ENCODE peak calls at places on chromosomes 3 and 15, in ten cellular contexts. One of them, this sample, is unnamed.

GRCh38 chr3:126078866-126079265 is 5.1 kb downstream of the SLC41A3 start:
- DNase-seq in IMR-90: no peak
- DNase-seq in right atrium auricular region: no peak
- DNase-seq in naive thymus-derived CD4-positive, alpha-beta T cell: no peak
- DNase-seq in CD8-positive, alpha-beta T cell: no peak
- DNase-seq in right cardiac atrium: no peak
- DNase-seq in pancreas: no peak
- DNase-seq in fibroblast of pulmonary artery: no peak
- DNase-seq in coronary artery: no peak
- DNase-seq in left ventricle myocardium inferior: no peak
- DNase-seq in this sample: no peak

GRCh38 chr15:87604857-87605446 is 651.6 kb downstream of the NTRK3 start:
- DNase-seq in right cardiac atrium: no peak
- DNase-seq in left ventricle myocardium inferior: no peak
- DNase-seq in pancreas: no peak
- DNase-seq in naive thymus-derived CD4-positive, alpha-beta T cell: no peak
- DNase-seq in IMR-90: no peak
- DNase-seq in right atrium auricular region: no peak
- DNase-seq in coronary artery: no peak
- DNase-seq in fibroblast of pulmonary artery: peak
- DNase-seq in CD8-positive, alpha-beta T cell: no peak
- DNase-seq in this sample: no peak

GRCh38 chr15:30921781-30922371 is 18.2 kb downstream of the FAN1 start:
- DNase-seq in left ventricle myocardium inferior: peak
- DNase-seq in CD8-positive, alpha-beta T cell: no peak
- DNase-seq in fibroblast of pulmonary artery: no peak
- DNase-seq in IMR-90: no peak
- DNase-seq in right cardiac atrium: peak
- DNase-seq in pancreas: no peak
- DNase-seq in coronary artery: no peak
- DNase-seq in naive thymus-derived CD4-positive, alpha-beta T cell: no peak
- DNase-seq in right atrium auricular region: no peak
- DNase-seq in this sample: peak

GRCh38 chr3:169356284-169356955 is 307.1 kb downstream of the MECOM start:
- DNase-seq in naive thymus-derived CD4-positive, alpha-beta T cell: no peak
- DNase-seq in coronary artery: no peak
- DNase-seq in CD8-positive, alpha-beta T cell: no peak
- DNase-seq in right cardiac atrium: no peak
- DNase-seq in pancreas: no peak
- DNase-seq in fibroblast of pulmonary artery: no peak
- DNase-seq in IMR-90: no peak
- DNase-seq in right atrium auricular region: no peak
- DNase-seq in left ventricle myocardium inferior: no peak
- DNase-seq in this sample: no peak

GRCh38 chr3:81846988-81847387 is 85.5 kb upstream of the GBE1 start:
- DNase-seq in right cardiac atrium: no peak
- DNase-seq in left ventricle myocardium inferior: no peak
- DNase-seq in naive thymus-derived CD4-positive, alpha-beta T cell: no peak
- DNase-seq in right atrium auricular region: no peak
- DNase-seq in fibroblast of pulmonary artery: no peak
- DNase-seq in CD8-positive, alpha-beta T cell: no peak
- DNase-seq in pancreas: no peak
- DNase-seq in IMR-90: no peak
- DNase-seq in coronary artery: no peak
- DNase-seq in this sample: no peak

GRCh38 chr3:102571985-102572384 is 137.2 kb downstream of the ZPLD1 start:
- DNase-seq in right cardiac atrium: no peak
- DNase-seq in right atrium auricular region: no peak
- DNase-seq in naive thymus-derived CD4-positive, alpha-beta T cell: no peak
- DNase-seq in fibroblast of pulmonary artery: no peak
- DNase-seq in left ventricle myocardium inferior: no peak
- DNase-seq in CD8-positive, alpha-beta T cell: no peak
- DNase-seq in pancreas: no peak
- DNase-seq in coronary artery: no peak
- DNase-seq in IMR-90: no peak
- DNase-seq in this sample: no peak

GRCh38 chr3:196287066-196287404 is 491 bp downstream of the PCYT1A start:
- DNase-seq in IMR-90: no peak
- DNase-seq in fibroblast of pulmonary artery: peak
- DNase-seq in coronary artery: no peak
- DNase-seq in pancreas: peak
- DNase-seq in right cardiac atrium: peak
- DNase-seq in CD8-positive, alpha-beta T cell: peak
- DNase-seq in left ventricle myocardium inferior: peak
- DNase-seq in naive thymus-derived CD4-positive, alpha-beta T cell: no peak
- DNase-seq in right atrium auricular region: no peak
- DNase-seq in this sample: no peak

GRCh38 chr3:49785565-49786356 is 581 bp downstream of the IP6K1 start:
- DNase-seq in pancreas: no peak
- DNase-seq in naive thymus-derived CD4-positive, alpha-beta T cell: no peak
- DNase-seq in IMR-90: peak
- DNase-seq in coronary artery: peak
- DNase-seq in left ventricle myocardium inferior: no peak
- DNase-seq in fibroblast of pulmonary artery: peak
- DNase-seq in right cardiac atrium: peak
- DNase-seq in right atrium auricular region: no peak
- DNase-seq in CD8-positive, alpha-beta T cell: peak
- DNase-seq in this sample: no peak

GRCh38 chr3:143122608-143123352 is 3.2 kb downstream of the CHST2 start:
- DNase-seq in fibroblast of pulmonary artery: no peak
- DNase-seq in CD8-positive, alpha-beta T cell: no peak
- DNase-seq in left ventricle myocardium inferior: no peak
- DNase-seq in IMR-90: no peak
- DNase-seq in pancreas: no peak
- DNase-seq in right atrium auricular region: no peak
- DNase-seq in naive thymus-derived CD4-positive, alpha-beta T cell: no peak
- DNase-seq in coronary artery: no peak
- DNase-seq in right cardiac atrium: no peak
- DNase-seq in this sample: no peak

GRCh38 chr3:143124683-143125520 is 5.3 kb downstream of the CHST2 start:
- DNase-seq in IMR-90: no peak
- DNase-seq in right atrium auricular region: no peak
- DNase-seq in right cardiac atrium: no peak
- DNase-seq in coronary artery: no peak
- DNase-seq in pancreas: no peak
- DNase-seq in left ventricle myocardium inferior: no peak
- DNase-seq in fibroblast of pulmonary artery: no peak
- DNase-seq in naive thymus-derived CD4-positive, alpha-beta T cell: peak
- DNase-seq in CD8-positive, alpha-beta T cell: no peak
- DNase-seq in this sample: no peak

GRCh38 chr3:143122089-143122430 is 2.5 kb downstream of the CHST2 start:
- DNase-seq in CD8-positive, alpha-beta T cell: no peak
- DNase-seq in IMR-90: no peak
- DNase-seq in right cardiac atrium: peak
- DNase-seq in naive thymus-derived CD4-positive, alpha-beta T cell: no peak
- DNase-seq in right atrium auricular region: no peak
- DNase-seq in left ventricle myocardium inferior: no peak
- DNase-seq in coronary artery: no peak
- DNase-seq in fibroblast of pulmonary artery: no peak
- DNase-seq in pancreas: no peak
- DNase-seq in this sample: no peak

GRCh38 chr3:143121240-143122088 is 1.9 kb downstream of the CHST2 start:
- DNase-seq in naive thymus-derived CD4-positive, alpha-beta T cell: peak
- DNase-seq in right cardiac atrium: peak
- DNase-seq in fibroblast of pulmonary artery: peak
- DNase-seq in IMR-90: peak
- DNase-seq in right atrium auricular region: no peak
- DNase-seq in CD8-positive, alpha-beta T cell: peak
- DNase-seq in pancreas: peak
- DNase-seq in coronary artery: no peak
- DNase-seq in left ventricle myocardium inferior: peak
- DNase-seq in this sample: peak

DNA sequence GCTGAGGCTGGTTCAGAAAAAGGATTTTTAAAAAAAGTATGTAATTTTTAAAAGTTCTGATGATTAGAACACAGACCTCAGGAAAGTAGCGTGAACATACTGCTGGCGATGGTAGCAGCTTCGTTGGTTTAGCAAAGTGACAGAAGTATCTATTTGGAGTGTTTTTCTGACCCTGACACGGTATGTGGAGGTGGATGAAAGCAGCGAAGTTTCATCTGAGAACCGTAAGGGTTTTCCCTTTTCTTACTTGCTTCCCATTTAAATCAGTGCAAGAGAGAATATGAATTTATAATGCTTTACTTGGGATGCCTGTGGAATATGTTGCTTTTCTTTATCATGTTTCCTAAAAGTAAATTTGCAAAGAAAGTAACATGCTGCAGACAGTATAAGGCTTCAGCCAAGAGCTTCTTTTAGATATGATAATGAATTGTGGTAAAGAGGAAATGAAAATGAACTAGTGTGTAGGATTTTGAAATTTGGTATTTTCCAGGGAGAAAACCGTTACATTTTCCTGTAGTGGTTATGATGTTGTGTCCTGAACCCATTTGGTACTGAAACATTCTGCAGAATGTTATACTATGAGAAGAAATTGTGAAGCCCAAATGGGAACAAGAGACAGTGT is 3.9 kb downstream of the CHST2 start:
- DNase-seq in IMR-90: no peak
- DNase-seq in coronary artery: no peak
- DNase-seq in fibroblast of pulmonary artery: no peak
- DNase-seq in right atrium auricular region: no peak
- DNase-seq in naive thymus-derived CD4-positive, alpha-beta T cell: no peak
- DNase-seq in right cardiac atrium: no peak
- DNase-seq in CD8-positive, alpha-beta T cell: no peak
- DNase-seq in pancreas: no peak
- DNase-seq in left ventricle myocardium inferior: no peak
- DNase-seq in this sample: no peak
- H3K4me3 ChIP-seq in IMR-90: no peak
- H3K4me3 ChIP-seq in coronary artery: no peak
- H3K4me3 ChIP-seq in fibroblast of pulmonary artery: no peak
- H3K4me3 ChIP-seq in right atrium auricular region: no peak
- H3K4me3 ChIP-seq in naive thymus-derived CD4-positive, alpha-beta T cell: peak
- H3K4me3 ChIP-seq in right cardiac atrium: no peak
- H3K4me3 ChIP-seq in CD8-positive, alpha-beta T cell: no peak
- H3K4me3 ChIP-seq in pancreas: no peak
- H3K4me3 ChIP-seq in left ventricle myocardium inferior: peak
- H3K4me3 ChIP-seq in this sample: peak

DNA sequence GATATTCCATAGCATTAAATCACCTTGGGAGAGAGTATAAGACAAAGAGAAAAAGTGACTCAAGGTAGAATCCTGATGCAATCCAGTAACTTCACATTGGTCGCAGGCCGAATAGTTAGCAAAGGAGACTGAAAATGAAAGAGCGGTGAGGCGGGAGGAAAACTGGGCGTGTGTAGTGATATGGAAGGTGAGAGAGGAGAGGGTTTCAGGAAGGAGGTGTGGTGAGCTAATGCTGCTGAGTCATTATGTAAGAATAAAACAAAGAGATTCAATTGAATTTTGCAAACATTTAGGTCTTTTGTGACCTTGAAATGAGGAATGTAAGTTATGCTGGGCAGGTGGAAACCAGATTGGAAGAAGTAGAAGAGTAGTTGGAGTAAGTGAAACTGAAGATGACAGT is 235.3 kb downstream of the C3orf38 start:
- DNase-seq in CD8-positive, alpha-beta T cell: no peak
- DNase-seq in coronary artery: no peak
- DNase-seq in naive thymus-derived CD4-positive, alpha-beta T cell: no peak
- DNase-seq in fibroblast of pulmonary artery: no peak
- DNase-seq in left ventricle myocardium inferior: no peak
- DNase-seq in IMR-90: no peak
- DNase-seq in pancreas: no peak
- DNase-seq in right atrium auricular region: no peak
- DNase-seq in right cardiac atrium: no peak
- DNase-seq in this sample: no peak
- H3K4me3 ChIP-seq in CD8-positive, alpha-beta T cell: no peak
- H3K4me3 ChIP-seq in coronary artery: no peak
- H3K4me3 ChIP-seq in naive thymus-derived CD4-positive, alpha-beta T cell: no peak
- H3K4me3 ChIP-seq in fibroblast of pulmonary artery: no peak
- H3K4me3 ChIP-seq in left ventricle myocardium inferior: no peak
- H3K4me3 ChIP-seq in IMR-90: no peak
- H3K4me3 ChIP-seq in pancreas: no peak
- H3K4me3 ChIP-seq in right atrium auricular region: no peak
- H3K4me3 ChIP-seq in right cardiac atrium: no peak
- H3K4me3 ChIP-seq in this sample: no peak

DNA sequence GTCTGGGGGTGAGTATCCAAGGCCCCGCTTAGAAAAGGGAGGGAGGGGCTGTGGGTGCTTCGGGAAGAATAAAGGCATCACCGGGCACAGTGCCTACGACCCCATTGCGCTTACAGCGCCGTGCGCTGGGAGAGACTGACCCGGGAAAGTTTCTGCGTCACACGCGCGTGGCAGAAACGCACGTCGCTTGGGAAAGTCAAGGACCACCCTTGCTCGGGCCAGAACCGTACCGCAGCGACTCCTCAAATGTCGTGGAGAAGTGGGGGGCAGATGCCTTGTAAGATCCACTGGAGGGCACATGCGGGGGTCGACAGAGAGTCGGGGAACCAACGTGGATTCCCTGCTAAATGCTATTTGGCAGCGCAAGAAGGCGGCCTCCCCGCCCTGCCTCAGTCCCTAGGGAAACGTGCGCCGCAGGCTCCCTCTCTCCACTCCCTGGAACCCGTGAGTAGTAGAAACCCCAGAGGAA is 2.4 kb downstream of the ADAMTS9 start:
- DNase-seq in coronary artery: no peak
- DNase-seq in right atrium auricular region: no peak
- DNase-seq in left ventricle myocardium inferior: peak
- DNase-seq in naive thymus-derived CD4-positive, alpha-beta T cell: no peak
- DNase-seq in right cardiac atrium: peak
- DNase-seq in CD8-positive, alpha-beta T cell: no peak
- DNase-seq in fibroblast of pulmonary artery: peak
- DNase-seq in IMR-90: peak
- DNase-seq in pancreas: no peak
- DNase-seq in this sample: no peak
- H3K4me3 ChIP-seq in coronary artery: peak
- H3K4me3 ChIP-seq in right atrium auricular region: peak
- H3K4me3 ChIP-seq in left ventricle myocardium inferior: peak
- H3K4me3 ChIP-seq in naive thymus-derived CD4-positive, alpha-beta T cell: no peak
- H3K4me3 ChIP-seq in right cardiac atrium: peak
- H3K4me3 ChIP-seq in CD8-positive, alpha-beta T cell: no peak
- H3K4me3 ChIP-seq in fibroblast of pulmonary artery: peak
- H3K4me3 ChIP-seq in IMR-90: peak
- H3K4me3 ChIP-seq in pancreas: peak
- H3K4me3 ChIP-seq in this sample: peak

DNA sequence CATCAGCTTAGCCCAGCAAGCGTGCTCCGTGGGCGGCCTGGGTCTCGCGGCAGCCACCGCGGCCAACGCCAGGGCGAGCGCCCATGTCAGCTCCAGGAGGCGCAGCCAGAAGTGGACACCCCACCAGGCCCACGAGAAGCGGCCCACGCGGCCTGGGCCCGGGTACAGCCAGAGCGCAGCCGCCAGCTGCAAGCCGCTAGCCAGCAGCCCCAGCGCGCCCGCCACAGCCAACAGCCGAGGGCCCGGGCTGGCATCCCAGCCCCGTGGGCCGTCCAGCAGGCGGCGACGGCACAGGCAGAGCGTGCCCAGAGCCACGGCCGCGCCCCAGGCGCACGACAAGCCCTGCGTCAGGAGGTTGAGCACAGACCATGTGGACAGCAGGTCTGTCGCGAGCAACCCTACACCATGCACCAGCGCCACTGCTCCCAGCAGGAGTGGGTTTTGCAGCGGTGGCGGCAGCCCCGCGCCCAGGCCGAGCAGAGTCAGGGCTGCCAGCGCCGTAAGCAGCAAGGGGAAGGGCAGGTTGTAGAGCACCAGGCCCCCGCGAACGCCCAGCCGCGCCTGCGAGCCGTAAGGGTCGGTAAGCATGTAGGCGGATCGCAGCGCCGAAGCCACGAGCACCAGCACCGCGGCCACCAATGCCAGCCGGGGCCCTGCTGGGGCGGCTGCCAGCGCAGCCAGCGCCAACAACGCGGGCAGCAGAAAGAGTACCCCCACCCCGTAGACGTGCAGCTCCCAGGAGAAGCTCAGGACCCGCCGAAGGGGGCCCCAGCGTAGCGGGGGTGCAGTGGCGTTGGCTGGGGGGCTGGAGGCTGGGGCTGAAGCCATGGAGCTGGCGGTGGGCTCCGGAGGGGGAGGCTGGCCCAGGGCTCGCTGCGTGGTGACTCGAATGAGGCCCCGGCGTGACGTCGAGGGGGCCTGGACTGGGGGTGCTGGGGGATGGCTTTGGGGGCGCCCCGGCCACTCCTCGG is 4.9 kb downstream of the PRRT3 start:
- DNase-seq in right cardiac atrium: peak
- DNase-seq in right atrium auricular region: peak
- DNase-seq in pancreas: peak
- DNase-seq in CD8-positive, alpha-beta T cell: no peak
- DNase-seq in fibroblast of pulmonary artery: peak
- DNase-seq in left ventricle myocardium inferior: peak
- DNase-seq in coronary artery: peak
- DNase-seq in IMR-90: peak
- DNase-seq in naive thymus-derived CD4-positive, alpha-beta T cell: no peak
- DNase-seq in this sample: peak
- H3K4me3 ChIP-seq in right cardiac atrium: peak
- H3K4me3 ChIP-seq in right atrium auricular region: peak
- H3K4me3 ChIP-seq in pancreas: peak
- H3K4me3 ChIP-seq in CD8-positive, alpha-beta T cell: no peak
- H3K4me3 ChIP-seq in fibroblast of pulmonary artery: peak
- H3K4me3 ChIP-seq in left ventricle myocardium inferior: peak
- H3K4me3 ChIP-seq in coronary artery: peak
- H3K4me3 ChIP-seq in IMR-90: peak
- H3K4me3 ChIP-seq in naive thymus-derived CD4-positive, alpha-beta T cell: no peak
- H3K4me3 ChIP-seq in this sample: peak

This sample was measured in dorsolateral prefrontal cortex.